ENCODE peak calls at places on chromosomes 11 and 22, in four cellular contexts. Q is stomach, F is tibial nerve, B is A549. T is an unnamed sample.

GRCh38 chr22:45859231-45860161 is 117.5 kb downstream of the WNT7B start:
- DNase-seq in Q (peak; percentile 17), F (no peak), B (peak; percentile 92), T (no peak)

GRCh38 chr11:131666617-131667016 is 296.2 kb downstream of the NTM start:
- DNase-seq in Q (no peak), F (no peak), B (no peak), T (peak; percentile 22)

GRCh38 chr22:49960967-49961600 is 512 bp downstream of the PIM3 start:
- DNase-seq in Q (peak; percentile 44), F (no peak), B (peak; percentile 36), T (peak; percentile 93)

GRCh38 chr22:21818487-21819182 is 48.8 kb downstream of the MAPK1 start:
- DNase-seq in Q (no peak), F (no peak), B (no peak), T (no peak)

GRCh38 chr11:106990322-106990721 is 28.0 kb downstream of the GUCY1A2 start:
- DNase-seq in Q (no peak), F (no peak), B (no peak), T (peak; percentile 66)

GRCh38 chr22:25777870-25778269 is 35.9 kb downstream of the MYO18B start:
- DNase-seq in Q (no peak), F (peak; percentile 17), B (peak; percentile 69), T (no peak)

GRCh38 chr11:115817844-115818565 is 313.8 kb upstream of the CADM1 start:
- DNase-seq in Q (no peak), F (no peak), B (no peak), T (no peak)

GRCh38 chr11:61960532-61960931 is 6.9 kb downstream of the FTH1 start:
- DNase-seq in Q (no peak), F (no peak), B (no peak), T (peak; percentile 55)

GRCh38 chr11:70624598-70624993 is 226.3 kb downstream of the CTTN start:
- DNase-seq in Q (no peak), F (no peak), B (no peak), T (no peak)

GRCh38 chr11:130710442-130711101 is 205.7 kb downstream of the SNX19 start:
- DNase-seq in Q (no peak), F (no peak), B (no peak), T (no peak)

GRCh38 chr11:1765871-1766718 is 2.4 kb upstream of the CTSD start:
- DNase-seq in Q (no peak), F (no peak), B (no peak), T (peak; percentile 76)

GRCh38 chr22:38762607-38763006 is 6.8 kb upstream of the SUN2 start:
- DNase-seq in Q (no peak), F (no peak), B (no peak), T (no peak)

GRCh38 chr11:57340228-57340627 is 2.1 kb downstream of the P2RX3 start:
- DNase-seq in Q (no peak), F (no peak), B (no peak), T (peak; percentile 59)

GRCh38 chr11:61384271-61385242 is 7.8 kb upstream of the TMEM216 start:
- DNase-seq in Q (no peak), F (no peak), B (peak; percentile 66), T (no peak)

GRCh38 chr11:57348052-57348451 is 9.9 kb downstream of the P2RX3 start:
- DNase-seq in Q (no peak), F (no peak), B (no peak), T (peak; percentile 76)

GRCh38 chr11:114145166-114145695 is 85.7 kb downstream of the ZBTB16 start:
- DNase-seq in Q (no peak), F (no peak), B (no peak), T (no peak)

GRCh38 chr11:86182976-86183584 is 61.5 kb upstream of the EED start:
- DNase-seq in Q (peak; percentile 74), F (no peak), B (peak; percentile 56), T (no peak)

GRCh38 chr22:37258005-37258790 is 14.1 kb upstream of the RAC2 start:
- DNase-seq in Q (no peak), F (no peak), B (no peak), T (peak; percentile 11)

GRCh38 chr11:12187399-12187798 is 77.0 kb downstream of the MICAL2 start:
- DNase-seq in Q (no peak), F (no peak), B (no peak), T (no peak)

GRCh38 chr11:57410287-57410686 is 16.6 kb downstream of the SLC43A3 start:
- DNase-seq in Q (no peak), F (no peak), B (no peak), T (no peak)

GRCh38 chr22:24284747-24285203 is 14.1 kb downstream of the SPECC1L start:
- DNase-seq in Q (no peak), F (no peak), B (no peak), T (no peak)

GRCh38 chr11:97894978-97895377 is 1125.8 kb upstream of the CNTN5 start:
- DNase-seq in Q (no peak), F (no peak), B (no peak), T (no peak)

GRCh38 chr22:26977741-26978140 is 320.4 kb downstream of the MIAT start:
- DNase-seq in Q (no peak), F (no peak), B (no peak), T (no peak)

GRCh38 chr11:88414385-88414861 is 76.9 kb upstream of the CTSC start:
- DNase-seq in Q (no peak), F (peak; percentile 62), B (no peak), T (no peak)

GRCh38 chr11:10076458-10077141 is 217.4 kb downstream of the SBF2 start:
- DNase-seq in Q (peak; percentile 47), F (no peak), B (peak; percentile 48), T (no peak)

GRCh38 chr11:95577716-95578460 is 211.7 kb downstream of the FAM76B start:
- DNase-seq in Q (no peak), F (no peak), B (no peak), T (no peak)

GRCh38 chr22:39985383-39986045 is 9.2 kb upstream of the FAM83F start:
- DNase-seq in Q (no peak), F (no peak), B (no peak), T (no peak)

GRCh38 chr22:49995413-49996191 is 17.0 kb downstream of the IL17REL start:
- DNase-seq in Q (peak; percentile 20), F (no peak), B (no peak), T (no peak)

GRCh38 chr11:73578786-73579185 is 19.1 kb downstream of the FAM168A start:
- DNase-seq in Q (no peak), F (no peak), B (no peak), T (no peak)

GRCh38 chr11:62842171-62842717 is 2.9 kb upstream of the WDR74 start:
- DNase-seq in Q (peak; percentile 27), F (no peak), B (no peak), T (peak; percentile 89)

GRCh38 chr22:46737105-46737975 is 712 bp downstream of the CERK start:
- DNase-seq in Q (no peak), F (no peak), B (no peak), T (peak; percentile 90)

GRCh38 chr22:17867160-17867785 is 93.0 kb upstream of the BID start:
- DNase-seq in Q (no peak), F (no peak), B (no peak), T (no peak)

DNA sequence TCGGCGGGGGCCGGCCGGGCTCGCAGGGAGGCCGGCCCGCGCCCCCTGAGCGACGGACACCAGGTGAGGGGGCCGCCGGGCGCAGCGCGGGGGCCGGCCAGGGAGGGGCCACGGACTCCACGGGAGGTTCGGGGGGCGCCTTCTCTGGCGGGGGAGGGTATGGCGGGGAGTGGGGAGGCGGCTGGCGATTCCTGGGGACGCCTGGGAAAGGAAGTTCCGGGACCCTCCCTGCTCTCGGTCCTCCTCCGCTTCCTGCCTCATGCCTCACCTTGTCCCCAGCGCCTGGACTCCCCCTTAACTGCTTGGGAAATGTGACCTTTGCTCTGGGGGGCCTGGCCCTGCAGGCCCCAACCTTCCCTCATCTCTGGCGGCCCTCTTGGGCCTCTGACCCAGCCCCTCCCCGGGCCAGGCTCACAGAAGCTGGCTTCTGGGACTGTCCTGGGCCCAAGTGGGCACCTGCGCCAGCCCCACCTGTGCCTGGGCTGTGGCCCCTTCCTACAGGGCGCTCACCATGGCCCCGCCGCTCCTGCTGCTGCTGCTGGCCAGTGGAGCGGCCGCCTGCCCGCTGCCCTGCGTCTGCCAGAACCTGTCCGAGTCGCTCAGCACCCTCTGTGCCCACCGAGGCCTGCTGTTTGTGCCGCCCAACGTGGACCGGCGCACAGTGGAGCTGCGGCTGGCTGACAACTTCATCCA is 516 bp downstream of the LRFN4 start:
- DNase-seq in Q (no peak), F (no peak), B (peak; percentile 34), T (peak; percentile 75)
- TF ChIP-seq CTCF in Q (no peak), F (no peak), B (no peak), T (no peak)

GRCh38 chr11:313304-313786 is 495 bp upstream of the IFITM1 start:
- DNase-seq in Q (no peak), F (no peak), B (no peak), T (peak; percentile 81)

GRCh38 chr11:309558-309855 is 1.9 kb downstream of the IFITM2 start:
- DNase-seq in Q (no peak), F (no peak), B (no peak), T (no peak)

GRCh38 chr11:313787-314547 is at the start of gene IFITM1:
- DNase-seq in Q (no peak), F (peak; percentile 53), B (no peak), T (peak; percentile 90)

GRCh38 chr11:315051-315481 is 1.2 kb downstream of the IFITM1 start:
- DNase-seq in Q (no peak), F (no peak), B (no peak), T (peak; percentile 78)

GRCh38 chr11:312092-312816 is 1.6 kb upstream of the IFITM1 start:
- DNase-seq in Q (no peak), F (no peak), B (no peak), T (peak; percentile 81)
- H3K4me3 ChIP-seq in Q (peak overlapping the region; percentile 30), F (peak overlapping the region; percentile 29), B (no peak overlapping the region), T (peak overlapping the region; percentile 17)

DNA sequence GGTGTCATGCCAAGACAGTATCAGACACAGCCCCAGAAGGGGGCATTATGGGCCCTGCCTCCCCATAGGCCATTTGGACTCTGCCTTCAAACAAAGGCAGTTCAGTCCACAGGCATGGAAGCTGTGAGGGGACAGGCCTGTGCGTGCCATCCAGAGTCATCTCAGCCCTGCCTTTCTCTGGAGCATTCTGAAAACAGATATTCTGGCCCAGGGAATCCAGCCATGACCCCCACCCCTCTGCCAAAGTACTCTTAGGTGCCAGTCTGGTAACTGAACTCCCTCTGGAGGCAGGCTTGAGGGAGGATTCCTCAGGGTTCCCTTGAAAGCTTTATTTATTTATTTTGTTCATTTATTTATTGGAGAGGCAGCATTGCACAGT is 14.6 kb downstream of the IL10RA start:
- DNase-seq in Q (no peak), F (no peak), B (no peak), T (no peak)
- TF ChIP-seq POLR2A in Q (no peak), F (no peak), B (no peak), T (no peak)

GRCh38 chr22:30969532-30970355 is 679 bp downstream of the TUG1 start:
- DNase-seq in Q (peak; percentile 31), F (no peak), B (peak; percentile 44), T (no peak)
- TF ChIP-seq CTCF in Q (no peak), F (no peak), B (peak; percentile 5), T (peak; percentile 9)

GRCh38 chr11:84333196-84333595 is 1047.0 kb upstream of the CCDC90B start:
- DNase-seq in Q (no peak), F (no peak), B (no peak), T (no peak)
- H3K4me3 ChIP-seq in Q (no peak overlapping the region), F (no peak overlapping the region), B (no peak overlapping the region), T (no peak overlapping the region)

DNA sequence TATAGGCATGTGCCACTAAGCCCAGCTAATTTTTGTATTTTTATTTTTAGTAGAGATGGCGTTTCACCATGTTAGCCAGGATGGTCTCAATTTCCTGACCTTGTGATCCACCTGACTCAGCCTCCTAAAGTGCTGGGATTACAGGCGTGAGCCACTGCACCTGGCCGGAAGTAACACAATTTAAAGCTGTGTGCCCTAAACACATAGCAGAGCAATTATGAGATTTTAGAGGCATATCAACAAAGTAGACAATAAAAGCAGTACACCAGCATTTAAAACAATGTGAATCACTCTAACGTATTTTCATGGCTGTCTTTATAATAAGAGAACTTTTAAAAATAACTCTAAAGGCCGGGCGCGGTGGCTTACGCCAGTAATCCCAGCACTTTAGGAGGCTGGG is 42.4 kb downstream of the PRR14L start:
- DNase-seq in Q (no peak), F (no peak), B (no peak), T (no peak)
- TF ChIP-seq POLR2A in Q (no peak), F (no peak), B (no peak), T (no peak)